ENCODE peak calls at places on chromosomes 4 and X, in four cellular contexts. E, M, D and C are unnamed samples. For H3K4me1, the result is how much of the 10 kb centered on the place peaks cover.

GRCh38 chr4:106985830-106986229 is 50.3 kb downstream of the DKK2 start:
- DNase-seq in M (no peak), E (no peak), D (no peak), C (no peak)

GRCh38 chrX:119222932-119223331 is 13.2 kb upstream of the PGRMC1 start:
- DNase-seq in E (no peak), M (no peak), D (no peak), C (no peak)

GRCh38 chr4:83010111-83010521 is 507 bp downstream of the LIN54 start:
- DNase-seq in E (no peak), M (no peak), D (no peak), C (no peak)

GRCh38 chr4:176579233-176579632 is 213.5 kb downstream of the VEGFC start:
- DNase-seq in D (no peak), M (no peak), E (no peak), C (no peak)

GRCh38 chrX:19725545-19726102 is 161.8 kb downstream of the SH3KBP1 start:
- DNase-seq in D (no peak), M (no peak), E (peak), C (no peak)

GRCh38 chr4:5992171-5993062 is 25.8 kb downstream of the C4orf50 start:
- DNase-seq in M (no peak), D (no peak), E (no peak), C (no peak)

GRCh38 chrX:24536551-24536950 is 71.5 kb downstream of the PDK3 start:
- DNase-seq in M (no peak), D (no peak), E (no peak), C (no peak)

GRCh38 chr4:173259310-173259709 is 74.8 kb downstream of the HMGB2 start:
- DNase-seq in E (no peak), D (no peak), M (no peak), C (no peak)

GRCh38 chr4:25861951-25862410 is 807 bp downstream of the SEL1L3 start:
- DNase-seq in M (no peak), E (peak), D (no peak), C (no peak)

GRCh38 chrX:133655262-133655913 is 240.1 kb upstream of the GPC4 start:
- DNase-seq in D (no peak), M (no peak), E (no peak), C (no peak)

GRCh38 chr4:117692538-117692937 is 341.7 kb upstream of the NDST3 start:
- DNase-seq in E (no peak), M (no peak), D (no peak), C (no peak)

GRCh38 chr4:114867291-114867690 is 246.1 kb downstream of the NDST4 start:
- DNase-seq in E (no peak), M (no peak), D (no peak), C (no peak)

GRCh38 chrX:40290519-40290918 is 192.8 kb upstream of the BCOR start:
- DNase-seq in D (no peak), E (no peak), M (no peak), C (no peak)

GRCh38 chr4:123409301-123409700 is 12.7 kb downstream of the SPRY1 start:
- DNase-seq in M (no peak), E (no peak), D (no peak), C (no peak)
- H3K4me1 ChIP-seq in M (under half), E (under half), D (half or more), C (half or more)

GRCh38 chr4:41144812-41145211 is 69.5 kb downstream of the APBB2 start:
- DNase-seq in M (no peak), D (no peak), E (no peak), C (no peak)
- H3K4me1 ChIP-seq in M (under half), D (half or more), E (half or more), C (half or more)

GRCh38 chr4:41428941-41429669 is 108.9 kb upstream of the LIMCH1 start:
- DNase-seq in M (no peak), E (no peak), D (no peak), C (no peak)

GRCh38 chr4:41427306-41427882 is 110.6 kb upstream of the LIMCH1 start:
- DNase-seq in M (no peak), E (no peak), D (no peak), C (no peak)

GRCh38 chr4:41424541-41424940 is 113.4 kb upstream of the LIMCH1 start:
- DNase-seq in M (no peak), D (no peak), E (no peak), C (no peak)

GRCh38 chr4:41428205-41428940 is 109.6 kb upstream of the LIMCH1 start:
- DNase-seq in D (no peak), M (no peak), E (no peak), C (no peak)

GRCh38 chr4:41426523-41426922 is 111.4 kb upstream of the LIMCH1 start:
- DNase-seq in E (no peak), D (no peak), M (no peak), C (no peak)
- H3K4me1 ChIP-seq in E (half or more), D (under half), M (under half), C (half or more)

DNA sequence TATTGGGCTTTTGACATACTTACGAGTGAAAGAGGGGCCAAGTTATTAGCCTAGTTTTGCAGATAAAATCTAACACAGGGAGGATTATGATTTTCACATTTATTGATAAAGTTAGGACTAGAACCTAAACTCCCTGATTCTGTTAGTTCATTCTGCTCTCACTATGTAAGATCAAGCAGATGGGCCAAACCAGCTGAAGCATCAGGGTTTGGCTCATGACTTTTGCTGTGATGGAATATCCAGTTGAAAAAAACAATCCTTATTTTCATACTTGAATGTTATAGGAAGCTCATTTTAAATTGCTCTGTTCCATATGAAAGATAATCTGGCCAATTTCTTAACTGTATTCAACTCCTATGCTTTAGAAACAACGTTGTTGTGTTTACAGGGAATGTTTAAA is 21.2 kb downstream of the SPRY1 start:
- DNase-seq in E (no peak), D (no peak), M (no peak), C (no peak)
- H3K4me1 ChIP-seq in E (under half), D (half or more), M (under half), C (under half)

GRCh38 chrX:117711774-117712173 is 404.8 kb downstream of the KLHL13 start:
- DNase-seq in D (no peak), E (no peak), M (no peak), C (no peak)

GRCh38 chrX:117707948-117708743 is 408.5 kb downstream of the KLHL13 start:
- DNase-seq in M (no peak), E (no peak), D (no peak), C (no peak)

DNA sequence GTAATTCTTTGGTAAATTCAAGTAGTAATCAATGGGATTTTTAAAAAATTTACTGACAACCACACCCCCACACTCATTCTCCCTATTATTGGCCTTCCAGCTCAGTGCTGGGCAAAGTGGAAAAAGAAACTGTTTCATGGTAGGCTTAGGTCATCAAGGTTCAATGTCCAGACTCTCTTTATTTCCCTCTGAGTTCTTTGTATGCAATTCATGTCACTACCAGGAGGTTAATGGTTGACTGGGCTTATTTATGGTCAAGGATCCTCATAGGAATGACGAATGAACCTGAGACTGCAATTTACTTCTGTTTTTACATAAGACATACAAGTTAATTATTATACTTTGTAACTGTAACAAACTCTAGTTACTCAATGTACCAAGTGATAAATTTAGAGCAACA is 403.2 kb downstream of the KLHL13 start:
- DNase-seq in M (no peak), E (no peak), D (no peak), C (no peak)
- H3K4me1 ChIP-seq in M (under half), E (under half), D (under half), C (under half)

GRCh38 chrX:17679261-17679660 is 58.0 kb upstream of the SCML1 start:
- DNase-seq in D (no peak), E (no peak), M (no peak), C (no peak)
- H3K4me1 ChIP-seq in D (under half), E (under half), M (under half), C (under half)

GRCh38 chr4:151315212-151315886 is 10.1 kb downstream of the SH3D19 start:
- DNase-seq in D (no peak), M (no peak), E (no peak), C (no peak)

GRCh38 chr4:151319490-151319889 is 5.9 kb downstream of the SH3D19 start:
- DNase-seq in D (no peak), M (no peak), E (no peak), C (no peak)

GRCh38 chr4:151314509-151314908 is 10.9 kb downstream of the SH3D19 start:
- DNase-seq in E (no peak), M (no peak), D (no peak), C (no peak)

GRCh38 chr4:151318310-151319006 is 6.9 kb downstream of the SH3D19 start:
- DNase-seq in D (no peak), M (no peak), E (no peak), C (no peak)

DNA sequence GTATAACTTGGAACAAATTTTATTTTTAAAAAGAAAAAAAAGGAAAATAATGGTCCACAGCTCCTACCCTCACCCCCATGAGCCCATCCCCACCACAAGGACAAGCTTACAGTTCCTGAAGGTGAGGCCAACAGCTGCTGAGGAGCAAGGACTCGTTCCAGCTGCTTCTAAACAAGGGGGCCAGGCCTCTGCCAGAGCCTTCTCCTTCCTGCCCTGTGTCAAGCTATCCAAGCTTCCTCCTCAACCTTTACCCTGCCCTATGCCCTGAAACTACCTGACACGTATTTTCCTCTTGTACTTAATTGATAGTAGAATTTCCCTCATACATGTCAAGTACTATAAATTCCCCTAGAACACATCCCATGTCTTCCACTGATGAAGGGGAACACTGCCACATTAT is 8.8 kb downstream of the SH3D19 start:
- DNase-seq in M (no peak), D (no peak), E (no peak), C (peak)
- H3K4me1 ChIP-seq in M (under half), D (half or more), E (under half), C (under half)

GRCh38 chr4:73404042-73404441 is at the start of gene ALB:
- DNase-seq in M (no peak), D (no peak), E (no peak), C (no peak)
- H3K4me1 ChIP-seq in M (under half), D (under half), E (under half), C (under half)

DNA sequence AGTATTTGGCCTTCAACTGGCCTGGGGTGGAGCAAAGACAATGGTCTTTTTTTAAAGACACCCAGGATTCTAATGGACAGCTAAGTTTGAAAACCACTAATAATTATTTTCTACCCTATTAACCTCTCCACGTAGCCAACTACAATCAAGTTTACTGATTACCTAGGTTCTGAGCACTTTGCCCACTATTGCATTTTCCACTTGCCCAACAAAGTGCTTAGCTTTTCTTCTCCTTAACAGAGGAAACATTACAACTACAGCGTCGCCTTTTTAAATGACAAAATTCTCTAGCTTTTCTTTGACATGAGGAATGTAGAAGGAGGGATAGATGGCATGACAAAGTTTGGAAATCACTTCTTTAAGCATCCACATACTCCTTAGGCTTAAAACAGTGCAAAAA is 2.0 kb downstream of the CHIC2 start:
- DNase-seq in E (no peak), M (no peak), D (no peak), C (no peak)
- H3K4me1 ChIP-seq in E (half or more), M (under half), D (half or more), C (half or more)